ENCODE peak calls at places on chromosome 7, in six cellular contexts. E is prostate gland, M is heart right ventricle, P is sigmoid colon, G is tibial artery, H is MM.1S. C is an unnamed sample. For H3K4me1 and H3K36me3, the result is how much of the 10 kb centered on the place peaks cover.

GRCh38 chr7:53996856-53997255 is 545.3 kb upstream of the VSTM2A start:
- DNase-seq in G (no peak), H (no peak), P (no peak), E (no peak), M (no peak), C (no peak)

GRCh38 chr7:106269263-106269961 is 15.4 kb downstream of the NAMPT start:
- DNase-seq in E (no peak), M (no peak), P (no peak), H (no peak), G (no peak), C (no peak)

GRCh38 chr7:22329816-22330524 is 27.0 kb downstream of the RAPGEF5 start:
- DNase-seq in P (no peak), M (no peak), E (no peak), G (no peak), H (no peak), C (no peak)

GRCh38 chr7:87876759-87877234 is 504 bp downstream of the DBF4 start:
- DNase-seq in G (peak), M (peak), H (peak), E (peak), P (peak), C (peak)

GRCh38 chr7:158450476-158451124 is 137.0 kb downstream of the PTPRN2 start:
- DNase-seq in E (no peak), H (no peak), P (no peak), M (no peak), G (no peak), C (no peak)

GRCh38 chr7:51601461-51601860 is 284.9 kb upstream of the COBL start:
- DNase-seq in H (no peak), M (no peak), G (no peak), P (no peak), E (no peak), C (no peak)

GRCh38 chr7:22565315-22565811 is 65.4 kb upstream of the STEAP1B start:
- DNase-seq in H (peak), M (no peak), P (no peak), G (no peak), E (no peak), C (no peak)

GRCh38 chr7:121398246-121398645 is 2.1 kb upstream of the FAM3C start:
- DNase-seq in H (no peak), E (no peak), P (no peak), G (no peak), M (no peak), C (no peak)

GRCh38 chr7:42768037-42768436 is 143.8 kb downstream of the C7orf25 start:
- DNase-seq in H (no peak), G (no peak), P (no peak), E (no peak), M (no peak), C (no peak)

GRCh38 chr7:105210721-105211205 is 178.0 kb downstream of the SRPK2 start:
- DNase-seq in P (no peak), E (no peak), G (no peak), H (peak), M (peak), C (no peak)

GRCh38 chr7:31261373-31261772 is 79.2 kb downstream of the NEUROD6 start:
- DNase-seq in G (no peak), P (no peak), H (no peak), E (no peak), M (no peak), C (no peak)

GRCh38 chr7:112162161-112163020 is 43.8 kb downstream of the DOCK4 start:
- DNase-seq in E (no peak), G (peak), H (no peak), M (peak), P (peak), C (no peak)

GRCh38 chr7:151281686-151282085 is 33.2 kb upstream of the SMARCD3 start:
- DNase-seq in P (no peak), G (no peak), M (no peak), H (no peak), E (no peak), C (no peak)

GRCh38 chr7:3128857-3129256 is 85.2 kb upstream of the CARD11 start:
- DNase-seq in G (no peak), H (no peak), M (no peak), E (no peak), P (no peak), C (no peak)

GRCh38 chr7:149823191-149823630 is 15.0 kb upstream of the ZNF862 start:
- DNase-seq in M (no peak), E (no peak), H (no peak), P (no peak), G (no peak), C (no peak)

GRCh38 chr7:130367088-130367755 is 13.1 kb upstream of the CPA1 start:
- DNase-seq in E (no peak), M (no peak), H (no peak), P (no peak), G (no peak), C (no peak)

GRCh38 chr7:26159243-26159642 is 7.2 kb downstream of the NFE2L3 start:
- DNase-seq in M (no peak), G (no peak), H (no peak), E (no peak), P (no peak), C (no peak)

GRCh38 chr7:26155531-26156375 is 3.8 kb downstream of the NFE2L3 start:
- DNase-seq in M (no peak), E (no peak), G (no peak), H (no peak), P (no peak), C (no peak)

GRCh38 chr7:26153823-26154783 is 2.1 kb downstream of the NFE2L3 start:
- DNase-seq in P (no peak), M (peak), H (peak), E (no peak), G (peak), C (no peak)

GRCh38 chr7:26157520-26158105 is 5.6 kb downstream of the NFE2L3 start:
- DNase-seq in H (no peak), E (no peak), G (no peak), M (no peak), P (no peak), C (no peak)

GRCh38 chr7:26156454-26157365 is 4.7 kb downstream of the NFE2L3 start:
- DNase-seq in M (no peak), E (no peak), H (peak), P (no peak), G (no peak), C (no peak)
- H3K4me1 ChIP-seq in M (under half), E (under half), H (under half), P (under half), G (under half), C (under half)

DNA sequence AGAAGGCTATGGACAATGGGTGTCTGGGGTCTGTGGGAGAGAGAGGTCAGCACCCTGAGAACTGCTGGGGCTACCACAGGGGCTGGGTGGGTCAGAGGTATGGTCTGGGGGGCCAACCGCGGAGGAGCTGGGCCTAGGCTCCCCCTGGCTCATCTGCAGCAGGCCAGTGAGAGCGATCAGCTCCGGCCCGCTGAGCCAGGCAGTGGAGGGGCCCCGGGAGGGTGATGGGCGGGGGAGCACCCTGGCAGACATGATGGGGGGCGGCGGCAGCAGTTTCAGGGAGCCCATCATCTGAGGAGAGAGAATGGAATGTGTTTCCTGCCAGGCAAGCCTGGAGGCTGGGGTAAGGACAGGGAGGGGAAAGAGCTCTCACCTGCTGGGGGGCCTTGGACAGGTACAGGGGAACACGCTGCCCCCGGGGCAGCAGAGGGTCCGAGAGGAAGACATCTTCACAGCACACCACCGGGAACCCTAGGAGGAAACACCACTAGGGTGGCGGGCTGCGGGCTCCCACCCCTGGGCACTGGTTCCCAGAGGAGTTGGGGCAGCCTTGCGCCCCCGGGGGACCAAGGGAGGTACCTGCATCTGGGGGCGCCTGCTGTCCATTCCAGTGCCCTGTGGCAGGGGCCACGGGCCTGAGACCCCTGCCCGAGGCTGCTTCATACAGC is 1.3 kb downstream of the SAP25 start:
- DNase-seq in M (no peak), H (no peak), P (no peak), G (no peak), E (no peak), C (no peak)
- H3K36me3 ChIP-seq in M (under half), H (under half), P (under half), G (half or more), E (under half), C (under half)

GRCh38 chr7:141427134-141427533 is 124.1 kb upstream of the AGK start:
- DNase-seq in H (no peak), P (no peak), M (no peak), G (no peak), E (no peak), C (no peak)

GRCh38 chr7:141431143-141431479 is 120.1 kb upstream of the AGK start:
- DNase-seq in M (no peak), E (no peak), H (no peak), P (no peak), G (no peak), C (no peak)

GRCh38 chr7:141433698-141434097 is 117.5 kb upstream of the AGK start:
- DNase-seq in H (peak), P (no peak), M (no peak), E (no peak), G (no peak), C (no peak)

DNA sequence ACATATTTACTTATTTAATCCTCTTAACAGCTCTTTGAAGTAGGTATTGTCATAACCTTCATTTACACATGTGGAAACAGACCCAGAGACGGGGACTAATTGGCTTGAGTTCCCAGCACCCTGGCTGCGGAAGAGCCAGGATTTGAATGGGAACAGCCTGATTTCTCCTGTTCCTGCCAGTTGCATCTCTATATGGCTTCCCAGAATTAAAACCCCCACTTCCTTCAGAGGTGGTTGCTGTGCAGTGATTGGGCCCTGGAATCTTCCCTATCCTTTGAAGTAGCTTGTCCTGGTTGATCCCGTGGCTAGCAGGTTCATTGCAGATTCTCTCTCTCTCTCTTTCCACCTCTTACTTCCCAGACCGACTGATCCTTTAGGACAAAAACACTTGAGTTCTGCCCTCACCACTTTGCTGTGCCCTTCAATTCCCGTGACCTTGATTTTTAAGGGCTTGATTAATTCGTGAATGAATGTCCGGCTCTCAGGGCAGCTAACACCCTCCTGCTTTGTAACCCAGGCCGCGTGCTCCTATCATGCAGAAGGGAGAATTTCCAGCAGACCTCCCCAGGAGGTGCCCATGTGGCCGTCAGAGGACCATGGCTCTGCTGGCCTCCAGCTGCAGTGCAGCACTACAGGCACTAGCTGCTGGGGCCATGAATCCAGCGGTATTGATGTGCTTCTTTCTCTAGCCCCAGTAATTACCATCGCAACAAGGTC is 120.6 kb upstream of the AGK start:
- DNase-seq in M (no peak), P (no peak), E (no peak), G (no peak), H (no peak), C (no peak)
- TF ChIP-seq CTCF in M (peak), P (no peak), E (no peak), G (no peak), H (no peak), C (no peak)

GRCh38 chr7:101878938-101879337 is 61.5 kb downstream of the CUX1 start:
- DNase-seq in H (no peak), G (no peak), M (no peak), P (no peak), E (no peak), C (no peak)
- H3K4me1 ChIP-seq in H (under half), G (under half), M (half or more), P (half or more), E (under half), C (half or more)

GRCh38 chr7:107972986-107973385 is 30.0 kb downstream of the LAMB1 start:
- DNase-seq in M (no peak), G (no peak), P (peak), H (no peak), E (peak), C (peak)

GRCh38 chr7:107973861-107974260 is 29.1 kb downstream of the LAMB1 start:
- DNase-seq in P (no peak), M (no peak), G (no peak), E (no peak), H (no peak), C (no peak)

GRCh38 chr7:107971613-107972012 is 31.3 kb downstream of the LAMB1 start:
- DNase-seq in G (peak), M (peak), P (peak), E (no peak), H (no peak), C (no peak)

GRCh38 chr7:107971100-107971499 is 31.9 kb downstream of the LAMB1 start:
- DNase-seq in G (no peak), E (no peak), M (no peak), P (no peak), H (no peak), C (no peak)

DNA sequence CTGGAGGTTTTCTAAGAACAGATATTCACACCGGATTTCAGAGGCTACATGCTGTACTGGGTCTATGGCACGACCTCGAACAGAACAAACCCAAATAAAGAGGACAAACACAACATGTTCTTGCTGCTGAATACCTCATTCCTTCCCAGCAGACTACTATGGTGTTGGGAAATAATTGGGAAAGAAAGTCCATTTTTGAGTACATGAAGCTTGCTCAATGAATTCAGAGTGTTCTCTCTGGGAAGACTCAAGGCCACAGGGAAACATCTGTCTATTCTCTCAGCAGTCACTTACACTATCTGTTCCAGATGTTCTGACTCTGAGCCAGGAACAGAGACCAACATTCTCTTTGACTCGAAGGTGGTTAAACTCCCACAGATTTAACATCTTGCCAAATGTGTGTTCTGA is 30.9 kb downstream of the LAMB1 start:
- DNase-seq in G (peak), M (peak), H (no peak), E (no peak), P (no peak), C (peak)
- H3K36me3 ChIP-seq in G (under half), M (half or more), H (under half), E (under half), P (under half), C (under half)

DNA sequence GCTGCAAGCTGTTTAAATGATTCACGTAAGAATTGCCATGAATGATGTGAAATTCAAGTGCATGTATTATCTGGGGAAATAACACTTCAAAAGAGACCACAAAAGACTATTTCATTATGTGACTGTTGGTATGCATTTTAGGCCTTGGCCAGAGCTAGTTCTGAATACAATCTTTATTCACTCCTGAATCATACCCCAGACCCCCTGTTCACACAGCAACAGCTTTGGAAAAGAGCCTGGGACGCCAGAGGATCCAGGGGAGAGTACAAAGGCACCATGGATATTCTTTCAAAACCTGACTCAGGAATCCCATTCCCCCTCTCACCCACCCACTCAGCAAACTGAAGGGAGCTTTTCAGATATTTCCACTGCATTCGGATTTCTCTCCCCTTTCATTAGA is 377.1 kb upstream of the DPP6 start:
- DNase-seq in G (no peak), E (no peak), P (no peak), H (no peak), M (no peak), C (no peak)
- TF ChIP-seq CTCF in G (no peak), E (no peak), P (no peak), H (no peak), M (no peak), C (no peak)

DNA sequence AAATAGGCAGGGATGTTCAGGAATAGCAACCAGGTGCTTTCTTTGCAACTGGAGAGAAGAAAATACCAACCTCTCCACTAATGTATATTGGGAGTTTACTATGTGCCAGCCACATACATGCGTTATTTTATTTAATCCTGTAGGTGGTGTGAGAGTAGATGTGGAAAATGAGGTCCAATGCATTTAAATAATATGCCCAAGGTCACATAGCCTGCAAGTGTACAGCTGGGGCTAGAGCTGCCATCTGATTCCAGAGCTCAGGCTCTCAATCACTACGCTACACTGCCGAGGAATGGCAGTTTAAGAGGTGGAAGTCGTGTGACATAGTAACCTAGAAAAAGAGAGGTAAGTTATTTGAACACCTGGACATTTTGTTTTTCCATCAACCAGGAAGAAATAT is 277.0 kb downstream of the EXOC4 start:
- DNase-seq in P (no peak), E (no peak), H (no peak), G (no peak), M (no peak), C (no peak)
- H3K4me1 ChIP-seq in P (under half), E (under half), H (under half), G (under half), M (under half), C (under half)

GRCh38 chr7:39453743-39454355 is 112.4 kb upstream of the YAE1 start:
- DNase-seq in G (no peak), E (no peak), P (no peak), M (no peak), H (peak), C (no peak)
- H3K36me3 ChIP-seq in G (under half), E (under half), P (under half), M (under half), H (under half), C (under half)

GRCh38 chr7:34497153-34497777 is 160.8 kb upstream of the NPSR1 start:
- DNase-seq in M (no peak), P (no peak), E (no peak), H (no peak), G (no peak), C (no peak)
- TF ChIP-seq CTCF in M (no peak), P (no peak), E (no peak), H (peak), G (no peak), C (no peak)

C was measured in gastrocnemius medialis.